ENCODE peak calls at places on chromosome 21, in seven cellular contexts. D, R, H, S, Z, Y and C are unnamed samples.

GRCh38 chr21:26795866-26796329 is 49.3 kb downstream of the ADAMTS1 start:
- DNase-seq in Z (peak), S (peak), Y (peak), R (no peak), D (peak), H (peak), C (peak)

GRCh38 chr21:31110430-31110829 is 72.2 kb upstream of the KRTAP19-8 start:
- DNase-seq in Y (no peak), D (no peak), R (no peak), S (no peak), Z (no peak), H (no peak), C (no peak)

GRCh38 chr21:16070207-16070651 is 340.4 kb downstream of the USP25 start:
- DNase-seq in S (no peak), Z (no peak), D (no peak), H (peak), Y (no peak), R (no peak), C (peak)

GRCh38 chr21:31873696-31874599 is 1.1 kb downstream of the HUNK start:
- DNase-seq in Z (peak), Y (no peak), R (peak), D (no peak), H (peak), S (no peak), C (no peak)

GRCh38 chr21:15841856-15842564 is 112.2 kb downstream of the USP25 start:
- DNase-seq in Z (no peak), H (peak), Y (peak), S (peak), D (peak), R (no peak), C (peak)

GRCh38 chr21:15224346-15225086 is 159.7 kb upstream of the NRIP1 start:
- DNase-seq in D (peak), Z (no peak), R (no peak), Y (peak), S (peak), H (peak), C (peak)

GRCh38 chr21:33109574-33110339 is 39.8 kb downstream of the OLIG1 start:
- DNase-seq in R (peak), H (no peak), S (peak), Y (no peak), Z (peak), D (no peak), C (no peak)

GRCh38 chr21:33543505-33544129 is 779 bp downstream of the SON start:
- DNase-seq in R (peak), S (no peak), H (peak), Z (no peak), D (no peak), Y (no peak), C (peak)

GRCh38 chr21:33947451-33948095 is 32.0 kb upstream of the ATP5PO start:
- DNase-seq in S (peak), Y (peak), D (peak), Z (peak), R (peak), H (peak), C (peak)

GRCh38 chr21:35696644-35697043 is 363.7 kb downstream of the SETD4 start:
- DNase-seq in R (no peak), H (no peak), S (no peak), Y (no peak), D (no peak), Z (no peak), C (no peak)

GRCh38 chr21:28138272-28138671 is 854.4 kb downstream of the LTN1 start:
- DNase-seq in Z (no peak), D (peak), S (no peak), H (no peak), R (no peak), Y (no peak), C (no peak)

GRCh38 chr21:39030127-39030884 is 152.9 kb downstream of the PSMG1 start:
- DNase-seq in R (no peak), Z (no peak), D (no peak), S (peak), H (no peak), Y (no peak), C (no peak)

GRCh38 chr21:21547368-21547953 is 549.3 kb downstream of the NCAM2 start:
- DNase-seq in H (peak), Z (no peak), Y (peak), D (no peak), S (no peak), R (no peak), C (no peak)

GRCh38 chr21:21188513-21189188 is 190.4 kb downstream of the NCAM2 start:
- DNase-seq in H (no peak), D (no peak), Z (no peak), R (no peak), S (no peak), Y (peak), C (peak)

GRCh38 chr21:26732442-26733221 is 112.6 kb downstream of the ADAMTS1 start:
- DNase-seq in R (peak), Z (peak), S (peak), D (no peak), Y (peak), H (peak), C (peak)

GRCh38 chr21:15183712-15184353 is 119.0 kb upstream of the NRIP1 start:
- DNase-seq in D (no peak), S (peak), Z (no peak), H (no peak), Y (no peak), R (no peak), C (no peak)

GRCh38 chr21:35885942-35886541 is 174.3 kb downstream of the SETD4 start:
- DNase-seq in Y (no peak), S (no peak), H (no peak), Z (no peak), R (no peak), D (no peak), C (no peak)

GRCh38 chr21:43262427-43262826 is 93.6 kb downstream of the CRYAA start:
- DNase-seq in R (peak), S (peak), Y (peak), Z (peak), D (no peak), H (no peak), C (no peak)

GRCh38 chr21:39850333-39850732 is 16.9 kb upstream of the PCP4 start:
- DNase-seq in S (no peak), R (no peak), Y (no peak), H (no peak), D (no peak), Z (no peak), C (no peak)

GRCh38 chr21:33642896-33643657 is 776 bp downstream of the ITSN1 start:
- DNase-seq in Z (peak), S (peak), Y (peak), D (no peak), R (peak), H (peak), C (peak)

GRCh38 chr21:14901482-14901958 is 163.3 kb downstream of the NRIP1 start:
- DNase-seq in S (peak), D (no peak), Z (no peak), Y (peak), R (no peak), H (peak), C (peak)

GRCh38 chr21:24200052-24200451 is 1407.2 kb downstream of the MRPL39 start:
- DNase-seq in D (no peak), Z (no peak), R (no peak), Y (no peak), S (no peak), H (no peak), C (no peak)

GRCh38 chr21:29938968-29939858 is 583 bp downstream of the GRIK1 start:
- DNase-seq in Z (peak), R (no peak), D (no peak), Y (peak), S (no peak), H (peak), C (peak)

GRCh38 chr21:31255036-31255435 is 89.0 kb downstream of the TIAM1 start:
- DNase-seq in Z (no peak), S (no peak), Y (no peak), R (no peak), D (no peak), H (no peak), C (no peak)

GRCh38 chr21:29217818-29218252 is 80.9 kb upstream of the BACH1 start:
- DNase-seq in H (peak), D (peak), S (peak), Z (peak), R (peak), Y (peak), C (peak)

GRCh38 chr21:34889287-34889536 is 159.9 kb downstream of the RUNX1 start:
- DNase-seq in Z (peak), H (peak), D (no peak), S (peak), R (no peak), Y (peak), C (peak)

GRCh38 chr21:36171327-36171726 is 14.7 kb downstream of the DOP1B start:
- DNase-seq in S (no peak), R (no peak), Z (no peak), H (no peak), D (no peak), Y (no peak), C (no peak)

GRCh38 chr21:46183910-46184624 is at the start of gene SPATC1L:
- DNase-seq in R (peak), D (peak), Y (peak), S (peak), H (peak), Z (peak), C (peak)

GRCh38 chr21:46181953-46182547 is 2.2 kb downstream of the SPATC1L start:
- DNase-seq in D (no peak), R (no peak), Y (no peak), S (no peak), H (no peak), Z (no peak), C (no peak)

GRCh38 chr21:46180778-46181391 is 3.4 kb downstream of the SPATC1L start:
- DNase-seq in Y (no peak), Z (no peak), D (no peak), S (no peak), R (no peak), H (no peak), C (no peak)

GRCh38 chr21:46181436-46181835 is 2.8 kb downstream of the SPATC1L start:
- DNase-seq in Z (no peak), S (no peak), R (no peak), H (no peak), Y (no peak), D (no peak), C (no peak)

DNA sequence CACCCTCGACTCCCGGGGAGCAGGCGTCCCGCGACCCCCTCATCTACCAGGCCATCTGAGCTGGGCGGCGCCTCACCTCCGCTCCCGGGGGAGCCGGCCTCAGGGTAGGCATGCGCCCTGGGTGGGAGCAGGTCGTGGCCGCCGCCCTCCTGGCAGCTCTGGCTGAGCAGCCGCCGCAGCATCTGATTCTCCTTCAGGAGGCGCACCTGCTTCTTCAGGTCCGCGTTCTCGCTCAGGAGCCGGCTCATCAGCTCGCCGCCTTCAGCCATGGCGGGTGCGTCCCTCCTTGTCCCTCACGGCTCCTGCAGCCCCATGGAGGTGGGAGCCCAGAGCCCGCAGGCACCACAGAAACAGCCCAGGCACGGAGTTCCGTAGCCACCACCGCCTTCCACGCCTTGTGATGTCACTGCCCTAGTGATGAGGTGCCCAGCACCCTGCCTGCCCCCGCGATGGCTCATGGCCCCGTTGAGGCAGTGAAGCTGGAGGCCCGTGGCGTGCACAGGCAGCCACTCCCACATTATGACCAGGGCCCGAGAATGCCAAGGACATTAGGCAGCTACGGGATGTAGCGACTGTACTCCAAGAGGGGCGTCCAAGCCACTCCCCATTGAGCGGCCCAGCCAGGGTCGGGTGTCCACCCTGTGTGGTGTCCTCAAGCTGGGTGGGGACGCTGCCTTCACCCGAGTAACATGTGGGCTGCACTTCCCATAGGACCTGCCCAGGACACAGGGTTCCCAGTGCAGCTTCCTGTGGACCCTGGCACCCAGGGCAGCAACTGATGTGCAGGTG is 1.5 kb downstream of the SPATC1L start:
- DNase-seq in D (no peak), Y (no peak), Z (peak), H (peak), S (no peak), R (no peak), C (no peak)
- H3K4me3 ChIP-seq in D (no peak), Y (no peak), Z (no peak), H (no peak), S (no peak), R (no peak), C (no peak)

DNA sequence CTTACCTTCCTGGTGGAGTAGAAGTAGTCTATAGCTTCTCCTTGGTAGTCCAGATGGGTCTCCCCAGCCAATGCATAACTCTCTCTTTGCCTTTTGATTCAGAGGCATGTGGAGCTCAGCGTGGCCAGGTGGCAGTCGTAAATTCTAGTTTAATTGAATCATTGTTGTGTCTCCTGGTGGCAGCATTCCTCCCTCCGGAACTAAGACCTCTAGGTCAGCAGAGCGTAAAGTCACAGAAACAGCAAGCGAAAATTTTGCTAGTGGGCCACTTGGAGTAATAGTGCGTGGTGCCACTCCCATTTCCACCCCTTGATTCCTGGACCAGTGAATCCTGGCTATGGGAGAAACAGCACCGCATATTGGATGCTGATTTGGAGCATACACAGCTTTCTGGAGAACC is 3.9 kb upstream of the TMPRSS2 start:
- DNase-seq in R (no peak), S (no peak), D (no peak), H (no peak), Z (no peak), Y (no peak), C (no peak)
- TF ChIP-seq CTCF in R (no peak), S (no peak), D (no peak), H (no peak), Z (no peak), Y (no peak), C (no peak)

DNA sequence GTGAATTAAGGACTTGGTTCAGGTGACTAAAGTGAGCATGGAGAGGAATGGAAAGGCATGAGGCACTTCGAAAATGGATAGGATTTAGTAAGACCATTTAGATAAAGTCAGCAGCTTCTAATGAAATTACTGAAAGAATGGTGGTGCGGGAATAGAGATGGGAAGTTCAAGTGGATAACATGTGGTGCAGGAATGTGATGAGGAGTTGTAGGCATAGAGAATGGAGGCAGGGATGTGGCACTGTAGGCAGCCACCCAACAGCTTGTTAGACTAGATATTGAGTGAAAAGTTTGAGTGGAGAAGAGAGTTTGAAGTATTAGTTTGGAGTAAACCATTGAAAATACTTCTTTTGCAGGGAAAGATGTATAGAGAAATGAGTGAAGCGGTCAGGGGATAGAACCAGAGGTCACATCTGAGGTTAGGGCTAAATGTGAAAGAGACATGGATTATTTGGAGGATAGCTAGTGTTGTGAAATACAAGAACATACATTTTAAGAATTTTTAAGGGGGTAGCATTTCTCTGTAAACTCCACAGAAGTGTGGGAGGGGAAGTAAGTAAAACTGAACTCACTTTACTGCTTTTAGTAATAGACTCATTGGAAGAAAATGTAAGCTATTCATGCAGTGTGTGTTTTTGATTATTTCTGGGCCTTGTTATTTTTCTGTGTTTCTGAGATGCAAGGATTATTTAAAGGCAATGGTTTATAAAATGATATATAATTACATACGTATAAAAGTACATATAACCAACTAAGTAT is 46.2 kb downstream of the DYRK1A start:
- DNase-seq in H (peak), Y (peak), R (peak), Z (no peak), D (peak), S (no peak), C (peak)
- H3K4me3 ChIP-seq in H (no peak), Y (no peak), R (no peak), Z (no peak), D (no peak), S (no peak), C (no peak)

GRCh38 chr21:45010860-45011259 is 63.5 kb upstream of the ADARB1 start:
- DNase-seq in H (no peak), S (no peak), Y (no peak), R (no peak), Z (no peak), D (no peak), C (no peak)

GRCh38 chr21:45009616-45010015 is 64.8 kb upstream of the ADARB1 start:
- DNase-seq in R (no peak), H (no peak), S (no peak), Y (no peak), Z (no peak), D (no peak), C (no peak)

GRCh38 chr21:45011426-45011825 is 63.0 kb upstream of the ADARB1 start:
- DNase-seq in Z (no peak), H (no peak), Y (no peak), R (no peak), D (no peak), S (no peak), C (no peak)

GRCh38 chr21:45011911-45012660 is 62.3 kb upstream of the ADARB1 start:
- DNase-seq in D (peak), Z (peak), Y (peak), S (peak), H (peak), R (no peak), C (peak)

DNA sequence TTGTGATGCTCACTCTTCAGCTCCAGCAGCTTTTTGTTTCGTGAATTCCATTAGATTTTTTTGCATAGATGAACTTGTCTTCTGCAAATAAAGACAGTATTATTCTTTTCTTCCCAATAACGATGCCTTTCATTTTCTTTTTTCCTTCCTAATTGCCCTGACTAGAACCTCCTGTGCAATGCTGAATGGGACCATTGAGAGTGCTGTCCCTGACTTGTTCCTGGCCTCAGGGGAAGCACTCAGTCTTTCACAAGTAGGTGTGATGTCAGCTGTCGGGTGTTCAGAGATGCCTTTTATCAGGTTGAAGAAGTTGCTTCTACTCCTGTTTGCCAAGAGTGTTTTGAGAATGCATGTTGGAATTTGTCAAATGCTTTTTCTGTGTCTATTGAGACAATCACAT is 64.3 kb upstream of the ADARB1 start:
- DNase-seq in D (no peak), Z (no peak), H (peak), Y (no peak), R (no peak), S (peak), C (no peak)
- TF ChIP-seq CTCF in D (no peak), Z (no peak), H (no peak), Y (no peak), R (no peak), S (no peak), C (no peak)